ENCODE peak calls at places on chromosomes 6 and 20, in six cellular contexts. One of them, this sample, is unnamed. For H3K4me1 and H3K9me3, the result is how much of the 10 kb centered on the place peaks cover.

GRCh38 chr6:45419574-45420082 is 41.9 kb upstream of the SUPT3H start:
- DNase-seq in lower lobe of right lung: peak
- DNase-seq in sigmoid colon: peak
- DNase-seq in left ventricle myocardium inferior: peak
- DNase-seq in GM23248: no peak
- DNase-seq in body of pancreas: peak
- DNase-seq in this sample: peak

GRCh38 chr20:46365483-46366215 is 40.8 kb downstream of the ELMO2 start:
- DNase-seq in left ventricle myocardium inferior: no peak
- DNase-seq in GM23248: no peak
- DNase-seq in lower lobe of right lung: no peak
- DNase-seq in body of pancreas: no peak
- DNase-seq in sigmoid colon: peak
- DNase-seq in this sample: no peak

GRCh38 chr6:21836772-21837460 is 243.4 kb downstream of the SOX4 start:
- DNase-seq in GM23248: no peak
- DNase-seq in sigmoid colon: no peak
- DNase-seq in lower lobe of right lung: no peak
- DNase-seq in body of pancreas: no peak
- DNase-seq in left ventricle myocardium inferior: no peak
- DNase-seq in this sample: no peak

GRCh38 chr20:19397676-19398075 is 185.2 kb downstream of the SLC24A3 start:
- DNase-seq in lower lobe of right lung: no peak
- DNase-seq in GM23248: no peak
- DNase-seq in body of pancreas: no peak
- DNase-seq in left ventricle myocardium inferior: no peak
- DNase-seq in sigmoid colon: no peak
- DNase-seq in this sample: no peak

GRCh38 chr20:45104786-45105185 is 3.9 kb upstream of the KCNS1 start:
- DNase-seq in GM23248: peak
- DNase-seq in body of pancreas: no peak
- DNase-seq in sigmoid colon: no peak
- DNase-seq in left ventricle myocardium inferior: no peak
- DNase-seq in lower lobe of right lung: no peak
- DNase-seq in this sample: no peak

GRCh38 chr20:61886721-61887658 is 178.7 kb downstream of the TAF4 start:
- DNase-seq in left ventricle myocardium inferior: no peak
- DNase-seq in body of pancreas: peak
- DNase-seq in sigmoid colon: no peak
- DNase-seq in lower lobe of right lung: peak
- DNase-seq in GM23248: peak
- DNase-seq in this sample: no peak

GRCh38 chr6:53358440-53359087 is 9.8 kb upstream of the ELOVL5 start:
- DNase-seq in sigmoid colon: no peak
- DNase-seq in lower lobe of right lung: no peak
- DNase-seq in left ventricle myocardium inferior: no peak
- DNase-seq in body of pancreas: no peak
- DNase-seq in GM23248: no peak
- DNase-seq in this sample: no peak

GRCh38 chr20:19811231-19811630 is 53.2 kb downstream of the RIN2 start:
- DNase-seq in left ventricle myocardium inferior: no peak
- DNase-seq in body of pancreas: no peak
- DNase-seq in GM23248: no peak
- DNase-seq in sigmoid colon: peak
- DNase-seq in lower lobe of right lung: no peak
- DNase-seq in this sample: no peak

GRCh38 chr6:144797881-144798589 is 512.9 kb downstream of the UTRN start:
- DNase-seq in GM23248: peak
- DNase-seq in sigmoid colon: no peak
- DNase-seq in body of pancreas: no peak
- DNase-seq in left ventricle myocardium inferior: no peak
- DNase-seq in lower lobe of right lung: no peak
- DNase-seq in this sample: no peak

GRCh38 chr6:52512199-52512598 is 64.7 kb downstream of the TRAM2 start:
- DNase-seq in sigmoid colon: peak
- DNase-seq in GM23248: peak
- DNase-seq in body of pancreas: no peak
- DNase-seq in left ventricle myocardium inferior: peak
- DNase-seq in lower lobe of right lung: no peak
- DNase-seq in this sample: peak

GRCh38 chr6:72825265-72825918 is 203.5 kb downstream of the KCNQ5 start:
- DNase-seq in sigmoid colon: no peak
- DNase-seq in left ventricle myocardium inferior: no peak
- DNase-seq in lower lobe of right lung: no peak
- DNase-seq in body of pancreas: no peak
- DNase-seq in GM23248: peak
- DNase-seq in this sample: no peak

GRCh38 chr6:133410628-133411027 is 169.5 kb downstream of the EYA4 start:
- DNase-seq in left ventricle myocardium inferior: no peak
- DNase-seq in body of pancreas: no peak
- DNase-seq in GM23248: no peak
- DNase-seq in lower lobe of right lung: no peak
- DNase-seq in sigmoid colon: no peak
- DNase-seq in this sample: no peak

GRCh38 chr20:54025166-54025835 is 45.1 kb downstream of the BCAS1 start:
- DNase-seq in body of pancreas: no peak
- DNase-seq in left ventricle myocardium inferior: no peak
- DNase-seq in GM23248: peak
- DNase-seq in sigmoid colon: no peak
- DNase-seq in lower lobe of right lung: no peak
- DNase-seq in this sample: no peak

GRCh38 chr6:33950891-33951889 is 147.4 kb upstream of the MLN start:
- DNase-seq in body of pancreas: no peak
- DNase-seq in lower lobe of right lung: no peak
- DNase-seq in sigmoid colon: no peak
- DNase-seq in GM23248: no peak
- DNase-seq in left ventricle myocardium inferior: no peak
- DNase-seq in this sample: no peak

GRCh38 chr6:5553767-5554166 is 292.5 kb downstream of the FARS2 start:
- DNase-seq in lower lobe of right lung: no peak
- DNase-seq in left ventricle myocardium inferior: no peak
- DNase-seq in sigmoid colon: no peak
- DNase-seq in body of pancreas: no peak
- DNase-seq in GM23248: no peak
- DNase-seq in this sample: no peak

GRCh38 chr6:46208303-46208702 is 37.5 kb upstream of the ENPP5 start:
- DNase-seq in sigmoid colon: no peak
- DNase-seq in GM23248: no peak
- DNase-seq in lower lobe of right lung: no peak
- DNase-seq in left ventricle myocardium inferior: no peak
- DNase-seq in body of pancreas: no peak
- DNase-seq in this sample: no peak

GRCh38 chr6:27720607-27721580 is 191.3 kb downstream of the OR2B2 start:
- DNase-seq in GM23248: peak
- DNase-seq in left ventricle myocardium inferior: no peak
- DNase-seq in body of pancreas: no peak
- DNase-seq in lower lobe of right lung: no peak
- DNase-seq in sigmoid colon: no peak
- DNase-seq in this sample: no peak

GRCh38 chr20:1995531-1996310 is 1.9 kb upstream of the PDYN start:
- DNase-seq in lower lobe of right lung: no peak
- DNase-seq in GM23248: no peak
- DNase-seq in body of pancreas: no peak
- DNase-seq in left ventricle myocardium inferior: no peak
- DNase-seq in sigmoid colon: no peak
- DNase-seq in this sample: no peak

GRCh38 chr6:109511832-109512231 is 28.8 kb upstream of the ZBTB24 start:
- DNase-seq in left ventricle myocardium inferior: no peak
- DNase-seq in sigmoid colon: no peak
- DNase-seq in lower lobe of right lung: no peak
- DNase-seq in body of pancreas: no peak
- DNase-seq in GM23248: no peak
- DNase-seq in this sample: no peak

GRCh38 chr6:84687487-84687886 is 76.9 kb downstream of the TBX18 start:
- DNase-seq in left ventricle myocardium inferior: no peak
- DNase-seq in body of pancreas: no peak
- DNase-seq in sigmoid colon: no peak
- DNase-seq in GM23248: peak
- DNase-seq in lower lobe of right lung: no peak
- DNase-seq in this sample: no peak

GRCh38 chr6:42834056-42834455 is 45.4 kb upstream of the RPL7L1 start:
- DNase-seq in left ventricle myocardium inferior: no peak
- DNase-seq in lower lobe of right lung: no peak
- DNase-seq in body of pancreas: no peak
- DNase-seq in GM23248: no peak
- DNase-seq in sigmoid colon: no peak
- DNase-seq in this sample: no peak

GRCh38 chr20:33992145-33992922 is 1.4 kb upstream of the RALY start:
- DNase-seq in sigmoid colon: no peak
- DNase-seq in GM23248: peak
- DNase-seq in lower lobe of right lung: no peak
- DNase-seq in body of pancreas: no peak
- DNase-seq in left ventricle myocardium inferior: no peak
- DNase-seq in this sample: no peak

GRCh38 chr6:30990422-30991086 is 7.0 kb downstream of the MUC21 start:
- DNase-seq in GM23248: no peak
- DNase-seq in lower lobe of right lung: no peak
- DNase-seq in sigmoid colon: no peak
- DNase-seq in left ventricle myocardium inferior: no peak
- DNase-seq in body of pancreas: no peak
- DNase-seq in this sample: no peak

GRCh38 chr20:34797012-34797720 is 28.3 kb downstream of the NCOA6 start:
- DNase-seq in body of pancreas: no peak
- DNase-seq in lower lobe of right lung: no peak
- DNase-seq in left ventricle myocardium inferior: no peak
- DNase-seq in sigmoid colon: no peak
- DNase-seq in GM23248: no peak
- DNase-seq in this sample: no peak

DNA sequence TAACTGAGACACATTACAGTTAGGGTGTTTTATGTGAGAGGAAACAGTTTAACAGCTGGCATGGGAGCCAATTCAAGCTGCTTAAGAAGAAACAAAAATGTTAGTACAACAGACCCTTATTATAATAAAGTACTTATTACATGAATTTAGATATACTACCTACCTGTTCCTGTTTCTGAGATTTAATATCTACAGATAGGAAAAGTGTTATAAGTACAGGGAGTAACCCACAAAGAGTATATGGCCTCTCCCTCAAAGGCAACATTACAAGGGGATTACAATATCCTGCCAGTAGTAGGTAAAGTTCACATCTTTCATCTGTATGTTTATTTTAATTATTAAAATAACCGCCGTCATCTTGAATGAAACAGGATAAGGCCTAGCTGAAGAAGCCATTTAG is 1.8 kb upstream of the ME1 start:
- DNase-seq in left ventricle myocardium inferior: no peak
- DNase-seq in lower lobe of right lung: no peak
- DNase-seq in body of pancreas: no peak
- DNase-seq in sigmoid colon: no peak
- DNase-seq in GM23248: no peak
- DNase-seq in this sample: no peak
- H3K4me1 ChIP-seq in left ventricle myocardium inferior: under half
- H3K4me1 ChIP-seq in lower lobe of right lung: under half
- H3K4me1 ChIP-seq in body of pancreas: under half
- H3K4me1 ChIP-seq in sigmoid colon: under half
- H3K4me1 ChIP-seq in GM23248: under half
- H3K4me1 ChIP-seq in this sample: under half

GRCh38 chr20:6783752-6784725 is 16.6 kb downstream of the BMP2 start:
- DNase-seq in lower lobe of right lung: no peak
- DNase-seq in sigmoid colon: no peak
- DNase-seq in left ventricle myocardium inferior: no peak
- DNase-seq in body of pancreas: no peak
- DNase-seq in GM23248: peak
- DNase-seq in this sample: no peak

GRCh38 chr20:6786548-6786947 is 19.1 kb downstream of the BMP2 start:
- DNase-seq in lower lobe of right lung: no peak
- DNase-seq in sigmoid colon: no peak
- DNase-seq in GM23248: no peak
- DNase-seq in body of pancreas: no peak
- DNase-seq in left ventricle myocardium inferior: no peak
- DNase-seq in this sample: no peak

GRCh38 chr20:6780414-6780813 is 12.9 kb downstream of the BMP2 start:
- DNase-seq in body of pancreas: no peak
- DNase-seq in lower lobe of right lung: no peak
- DNase-seq in GM23248: no peak
- DNase-seq in left ventricle myocardium inferior: no peak
- DNase-seq in sigmoid colon: no peak
- DNase-seq in this sample: no peak

DNA sequence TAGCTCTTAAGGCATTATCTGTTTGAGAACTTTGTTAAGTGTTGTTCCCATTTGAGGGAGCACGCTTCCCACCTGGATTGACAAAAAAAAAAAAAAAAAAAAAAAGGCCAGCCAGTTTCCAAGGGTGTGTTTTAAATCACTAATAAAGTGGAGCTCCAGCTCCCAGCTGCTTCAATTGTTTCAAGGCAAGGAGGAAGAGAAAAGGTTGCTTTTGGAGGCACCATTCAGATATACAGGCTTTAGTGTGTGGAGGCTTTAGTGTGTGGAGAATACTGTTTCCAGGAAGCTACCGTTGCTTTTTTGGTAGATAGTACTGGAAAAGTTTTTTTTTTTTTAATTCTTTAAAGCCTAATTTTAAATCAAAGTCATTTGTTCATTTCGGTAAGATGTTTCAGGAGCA is 17.3 kb downstream of the BMP2 start:
- DNase-seq in left ventricle myocardium inferior: no peak
- DNase-seq in GM23248: no peak
- DNase-seq in sigmoid colon: no peak
- DNase-seq in body of pancreas: no peak
- DNase-seq in lower lobe of right lung: no peak
- DNase-seq in this sample: no peak
- H3K27ac ChIP-seq in left ventricle myocardium inferior: no peak
- H3K27ac ChIP-seq in GM23248: no peak
- H3K27ac ChIP-seq in sigmoid colon: no peak
- H3K27ac ChIP-seq in body of pancreas: no peak
- H3K27ac ChIP-seq in lower lobe of right lung: no peak
- H3K27ac ChIP-seq in this sample: no peak

GRCh38 chr6:61193771-61194170 is 1092.3 kb downstream of the KHDRBS2 start:
- DNase-seq in GM23248: no peak
- DNase-seq in left ventricle myocardium inferior: no peak
- DNase-seq in lower lobe of right lung: no peak
- DNase-seq in sigmoid colon: no peak
- DNase-seq in body of pancreas: no peak
- DNase-seq in this sample: no peak
- H3K9me3 ChIP-seq in GM23248: under half
- H3K9me3 ChIP-seq in left ventricle myocardium inferior: under half
- H3K9me3 ChIP-seq in lower lobe of right lung: under half
- H3K9me3 ChIP-seq in sigmoid colon: under half
- H3K9me3 ChIP-seq in body of pancreas: under half
- H3K9me3 ChIP-seq in this sample: under half

GRCh38 chr6:169072127-169073042 is 181.3 kb downstream of the THBS2 start:
- DNase-seq in GM23248: no peak
- DNase-seq in left ventricle myocardium inferior: no peak
- DNase-seq in sigmoid colon: no peak
- DNase-seq in body of pancreas: no peak
- DNase-seq in lower lobe of right lung: no peak
- DNase-seq in this sample: no peak

GRCh38 chr6:169074551-169074950 is 179.1 kb downstream of the THBS2 start:
- DNase-seq in body of pancreas: no peak
- DNase-seq in GM23248: peak
- DNase-seq in lower lobe of right lung: no peak
- DNase-seq in left ventricle myocardium inferior: no peak
- DNase-seq in sigmoid colon: no peak
- DNase-seq in this sample: no peak

GRCh38 chr6:169071394-169071793 is 182.3 kb downstream of the THBS2 start:
- DNase-seq in sigmoid colon: no peak
- DNase-seq in body of pancreas: no peak
- DNase-seq in lower lobe of right lung: no peak
- DNase-seq in left ventricle myocardium inferior: no peak
- DNase-seq in GM23248: no peak
- DNase-seq in this sample: no peak

GRCh38 chr6:169075211-169075621 is 178.4 kb downstream of the THBS2 start:
- DNase-seq in body of pancreas: no peak
- DNase-seq in sigmoid colon: peak
- DNase-seq in GM23248: peak
- DNase-seq in lower lobe of right lung: no peak
- DNase-seq in left ventricle myocardium inferior: peak
- DNase-seq in this sample: peak

GRCh38 chr6:169073311-169073710 is 180.3 kb downstream of the THBS2 start:
- DNase-seq in sigmoid colon: no peak
- DNase-seq in left ventricle myocardium inferior: no peak
- DNase-seq in body of pancreas: no peak
- DNase-seq in GM23248: peak
- DNase-seq in lower lobe of right lung: no peak
- DNase-seq in this sample: no peak
- H3K4me1 ChIP-seq in sigmoid colon: half or more
- H3K4me1 ChIP-seq in left ventricle myocardium inferior: under half
- H3K4me1 ChIP-seq in body of pancreas: under half
- H3K4me1 ChIP-seq in GM23248: half or more
- H3K4me1 ChIP-seq in lower lobe of right lung: under half
- H3K4me1 ChIP-seq in this sample: under half

This sample was measured in ascending aorta.